ENCODE peak calls at places on chromosomes 4 and X, in five cellular contexts. C is neuronal stem cell, W is mesenchymal stem cell, F is H1, T is trophoblast cell. Y is an unnamed sample. For H3K9me3, the result is how much of the 10 kb centered on the place peaks cover.

GRCh38 chrX:105483011-105483410 is 262.5 kb upstream of the TEX13A start:
- DNase-seq in C (no peak), W (peak), F (no peak), T (no peak), Y (no peak)

GRCh38 chrX:49309401-49309981 is 6.0 kb downstream of the GAGE10 start:
- DNase-seq in C (no peak), W (peak), F (peak), T (no peak), Y (peak)

GRCh38 chr4:176034936-176035335 is 30.7 kb upstream of the WDR17 start:
- DNase-seq in C (no peak), W (no peak), F (no peak), T (no peak), Y (no peak)

GRCh38 chr4:10461091-10461849 is 4.0 kb upstream of the ZNF518B start:
- DNase-seq in C (peak), W (peak), F (no peak), T (peak), Y (peak)

GRCh38 chrX:22033818-22034217 is 1.7 kb downstream of the PHEX start:
- DNase-seq in C (no peak), W (no peak), F (no peak), T (no peak), Y (no peak)

GRCh38 chr4:119627267-119628190 is 1.1 kb downstream of the PDE5A start:
- DNase-seq in C (peak), W (peak), F (peak), T (peak), Y (peak)

GRCh38 chr4:139872274-139872673 is 206.7 kb downstream of the MGST2 start:
- DNase-seq in C (no peak), W (peak), F (no peak), T (peak), Y (no peak)

GRCh38 chr4:124177647-124178425 is 534.7 kb downstream of the ANKRD50 start:
- DNase-seq in C (no peak), W (peak), F (no peak), T (no peak), Y (no peak)

GRCh38 chr4:41196633-41197332 is 17.6 kb downstream of the APBB2 start:
- DNase-seq in C (no peak), W (no peak), F (no peak), T (no peak), Y (no peak)

GRCh38 chr4:103076777-103077347 is 301 bp upstream of the SLC9B2 start:
- DNase-seq in C (no peak), W (no peak), F (no peak), T (no peak), Y (no peak)

GRCh38 chr4:168585168-168586091 is 88.6 kb downstream of the PALLD start:
- DNase-seq in C (peak), W (peak), F (peak), T (peak), Y (peak)

GRCh38 chr4:41369680-41370079 is 113.0 kb downstream of the UCHL1 start:
- DNase-seq in C (no peak), W (peak), F (no peak), T (no peak), Y (no peak)

GRCh38 chrX:108167211-108167872 is 75.8 kb downstream of the ATG4A start:
- DNase-seq in C (no peak), W (peak), F (no peak), T (no peak), Y (no peak)

GRCh38 chrX:30580641-30581040 is 3.1 kb upstream of the TASL start:
- DNase-seq in C (no peak), W (no peak), F (no peak), T (peak), Y (no peak)

GRCh38 chr4:188680004-188680666 is 540.9 kb downstream of the TRIML1 start:
- DNase-seq in C (no peak), W (no peak), F (no peak), T (no peak), Y (no peak)

GRCh38 chr4:127852661-127853060 is 28.0 kb upstream of the PLK4 start:
- DNase-seq in C (no peak), W (no peak), F (no peak), T (no peak), Y (peak)

GRCh38 chrX:17828156-17828555 is 32.9 kb downstream of the RAI2 start:
- DNase-seq in C (no peak), W (no peak), F (no peak), T (no peak), Y (no peak)

GRCh38 chrX:14065800-14066199 is 36.1 kb upstream of the GEMIN8 start:
- DNase-seq in C (no peak), W (no peak), F (no peak), T (no peak), Y (no peak)

GRCh38 chrX:108735680-108736508 is 469 bp downstream of the IRS4 start:
- DNase-seq in C (no peak), W (peak), F (no peak), T (no peak), Y (no peak)

GRCh38 chr4:187744911-187745310 is 250.7 kb upstream of the ZFP42 start:
- DNase-seq in C (no peak), W (no peak), F (no peak), T (no peak), Y (no peak)

GRCh38 chr4:127783026-127783769 is 1.1 kb downstream of the HSPA4L start:
- DNase-seq in C (peak), W (peak), F (no peak), T (peak), Y (peak)

GRCh38 chrX:35626124-35626523 is 172.0 kb upstream of the MAGEB16 start:
- DNase-seq in C (no peak), W (no peak), F (no peak), T (no peak), Y (no peak)

GRCh38 chr4:7095611-7096155 is 27.8 kb upstream of the GRPEL1 start:
- DNase-seq in C (no peak), W (no peak), F (no peak), T (no peak), Y (no peak)

GRCh38 chr4:40628888-40629287 is 776 bp downstream of the RBM47 start:
- DNase-seq in C (no peak), W (no peak), F (no peak), T (no peak), Y (no peak)

GRCh38 chr4:133390198-133390855 is 241.2 kb downstream of the PCDH10 start:
- DNase-seq in C (no peak), W (no peak), F (no peak), T (no peak), Y (no peak)

GRCh38 chr4:182688081-182688480 is 229.1 kb downstream of the DCTD start:
- DNase-seq in C (no peak), W (no peak), F (no peak), T (no peak), Y (peak)

GRCh38 chr4:176261481-176261880 is 7.5 kb downstream of the ASB5 start:
- DNase-seq in C (no peak), W (peak), F (no peak), T (no peak), Y (no peak)

GRCh38 chr4:41318839-41319530 is 62.3 kb downstream of the UCHL1 start:
- DNase-seq in C (no peak), W (peak), F (no peak), T (peak), Y (no peak)

GRCh38 chr4:2796261-2797187 is 3.6 kb downstream of the SH3BP2 start:
- DNase-seq in C (no peak), W (peak), F (no peak), T (peak), Y (no peak)

GRCh38 chr4:166846939-166847338 is 387.4 kb downstream of the SPOCK3 start:
- DNase-seq in C (no peak), W (no peak), F (no peak), T (no peak), Y (no peak)

GRCh38 chrX:25206761-25207160 is 191.0 kb upstream of the ARX start:
- DNase-seq in C (no peak), W (no peak), F (no peak), T (peak), Y (no peak)

GRCh38 chr4:155426953-155427352 is 50.2 kb upstream of the MAP9 start:
- DNase-seq in C (no peak), W (no peak), F (peak), T (no peak), Y (peak)
- H3K9me3 ChIP-seq in C (under half), W (under half), F (under half), T (under half), Y (under half)

DNA sequence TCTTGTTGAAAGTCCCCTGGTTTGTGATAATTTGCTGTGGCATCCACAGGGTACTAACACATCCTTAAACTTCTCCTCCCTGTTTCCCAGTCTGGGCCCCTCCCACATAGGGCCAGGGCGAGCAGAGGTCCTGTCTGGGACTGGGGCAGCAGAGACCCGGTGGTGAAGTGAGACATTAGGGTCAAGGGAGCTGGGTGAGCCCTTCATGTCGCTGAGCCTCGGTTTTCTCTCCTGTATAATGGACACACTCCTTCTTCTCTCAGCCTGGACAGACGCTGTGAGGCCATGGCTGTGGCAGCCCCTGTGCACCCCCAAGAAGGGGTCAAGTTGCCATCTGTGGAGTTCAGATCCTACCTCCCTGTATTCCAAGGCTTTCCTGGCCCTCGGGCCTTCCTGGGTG is 33.0 kb upstream of the HMX1 start:
- DNase-seq in C (no peak), W (no peak), F (no peak), T (no peak), Y (no peak)
- H2BK12ac ChIP-seq in C (no peak), W (no peak), F (no peak), T (no peak), Y (no peak)

DNA sequence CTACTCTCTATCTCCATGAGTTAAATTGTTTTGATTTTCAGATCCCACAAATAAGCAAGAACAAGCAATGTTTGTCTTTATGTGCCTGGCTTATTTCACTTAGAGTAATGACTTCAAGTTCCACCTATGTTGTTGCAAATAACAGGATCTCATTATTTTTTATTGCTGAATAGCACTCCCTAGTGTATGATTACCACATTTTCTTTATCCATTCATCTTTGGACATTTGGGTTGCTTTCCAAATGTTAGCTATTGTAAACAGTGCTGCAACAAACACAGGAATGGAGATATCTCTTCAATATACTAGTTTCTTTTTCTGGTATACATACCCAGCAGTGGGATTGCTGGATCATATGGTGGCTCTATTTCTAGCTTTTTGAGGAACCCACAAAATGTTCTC is 136.0 kb downstream of the SLITRK2 start:
- DNase-seq in C (no peak), W (no peak), F (no peak), T (no peak), Y (no peak)
- H3K9me3 ChIP-seq in C (under half), W (under half), F (under half), T (under half), Y (under half)

DNA sequence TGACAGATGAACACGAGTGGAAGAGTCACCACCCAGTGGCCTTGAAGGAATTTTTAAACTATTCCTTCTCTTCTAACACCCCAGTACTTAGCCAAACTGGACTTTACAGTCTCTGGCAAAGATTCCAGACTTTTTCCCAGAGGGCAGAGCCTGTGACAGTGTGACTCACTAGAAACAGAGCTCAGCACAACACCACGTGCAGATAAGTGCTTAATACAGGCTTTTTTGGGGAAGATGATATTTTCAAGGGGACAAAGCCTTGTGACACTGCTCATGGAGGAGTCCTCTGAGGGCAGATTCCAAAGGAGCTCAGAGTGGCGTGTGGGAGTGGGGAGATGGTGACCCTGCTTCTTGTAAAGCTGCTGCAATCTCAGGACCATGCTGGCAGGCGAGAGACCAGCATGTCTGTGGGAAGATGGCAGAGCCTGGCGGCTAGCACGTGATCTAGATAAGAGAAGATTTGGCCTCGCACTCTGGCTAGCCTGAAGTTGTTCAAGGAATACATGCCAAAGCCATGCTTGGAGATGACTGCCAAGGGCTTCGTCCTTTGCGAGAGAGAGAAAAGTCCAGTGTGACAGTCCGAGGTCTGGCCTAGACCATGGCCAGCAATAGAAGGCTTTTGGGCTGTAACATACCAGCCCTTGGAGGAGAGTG is 2.4 kb downstream of the RAB33A start:
- DNase-seq in C (no peak), W (peak), F (no peak), T (peak), Y (no peak)
- H2BK12ac ChIP-seq in C (no peak), W (peak), F (no peak), T (peak), Y (no peak)

GRCh38 chrX:154369453-154370299 is 4.8 kb downstream of the FLNA start:
- DNase-seq in C (peak), W (peak), F (no peak), T (peak), Y (peak)
- H3K9me3 ChIP-seq in C (under half), W (under half), F (under half), T (under half), Y (under half)

DNA sequence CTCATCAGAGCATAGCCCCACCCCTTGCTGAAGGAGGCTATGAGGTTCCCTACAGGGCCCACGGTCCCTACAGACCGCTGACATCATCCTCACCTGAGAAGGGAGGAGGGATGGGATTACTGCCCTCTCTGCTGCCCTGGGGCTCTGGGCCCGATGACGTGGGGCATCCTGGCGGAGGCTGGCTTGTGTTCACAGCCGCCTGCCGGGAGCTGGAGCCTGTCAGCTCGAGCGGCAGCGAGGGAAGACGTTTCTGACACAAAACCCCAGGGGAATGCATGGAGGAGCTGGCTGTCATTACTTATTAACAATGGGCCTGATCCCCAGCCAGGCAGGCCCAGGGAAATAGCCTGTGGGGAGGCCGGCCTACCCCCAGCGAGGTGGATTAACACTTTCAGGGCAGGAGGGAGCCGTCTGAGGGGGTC is 106.6 kb upstream of the ATP6AP2 start:
- DNase-seq in C (peak), W (peak), F (peak), T (no peak), Y (peak)
- H2BK12ac ChIP-seq in C (no peak), W (peak), F (no peak), T (no peak), Y (no peak)

GRCh38 chr4:19205853-19206252 is 1045.9 kb upstream of the SLIT2 start:
- DNase-seq in C (no peak), W (no peak), F (no peak), T (no peak), Y (no peak)
- H3K9me3 ChIP-seq in C (under half), W (under half), F (under half), T (under half), Y (under half)

GRCh38 chrX:110987292-110987691 is 108.7 kb upstream of the PAK3 start:
- DNase-seq in C (no peak), W (no peak), F (no peak), T (no peak), Y (peak)

GRCh38 chrX:110989447-110989846 is 106.5 kb upstream of the PAK3 start:
- DNase-seq in C (no peak), W (no peak), F (no peak), T (no peak), Y (no peak)

GRCh38 chrX:110992611-110993010 is 103.4 kb upstream of the PAK3 start:
- DNase-seq in C (peak), W (peak), F (peak), T (peak), Y (peak)

GRCh38 chrX:110985470-110985869 is 110.5 kb upstream of the PAK3 start:
- DNase-seq in C (no peak), W (no peak), F (no peak), T (no peak), Y (no peak)

GRCh38 chrX:110989869-110990268 is 106.1 kb upstream of the PAK3 start:
- DNase-seq in C (no peak), W (no peak), F (no peak), T (no peak), Y (no peak)
- H2BK12ac ChIP-seq in C (no peak), W (no peak), F (no peak), T (no peak), Y (no peak)

DNA sequence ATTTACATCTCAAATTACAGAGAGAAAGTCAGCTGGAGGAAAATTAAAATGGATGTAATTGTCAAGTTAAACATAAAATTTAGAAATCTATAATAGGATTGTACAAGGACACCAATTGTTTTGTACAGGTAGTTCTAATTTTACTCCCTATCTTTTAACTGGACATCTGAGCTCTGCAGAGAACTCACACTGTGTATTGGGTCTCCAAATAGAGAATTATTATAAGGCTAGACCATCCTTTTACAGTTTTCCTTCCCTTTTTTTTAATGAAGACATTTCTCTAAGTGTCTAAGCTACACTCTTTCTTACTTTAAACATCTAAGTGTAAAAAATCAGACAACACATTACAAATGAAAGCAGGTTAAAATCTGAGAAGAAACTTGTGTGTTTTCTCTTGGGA is 78.4 kb upstream of the GC start:
- DNase-seq in C (no peak), W (no peak), F (no peak), T (no peak), Y (no peak)
- H3K9me3 ChIP-seq in C (under half), W (under half), F (half or more), T (under half), Y (under half)

GRCh38 chr4:111210576-111210975 is 587.7 kb upstream of the PITX2 start:
- DNase-seq in C (no peak), W (no peak), F (no peak), T (no peak), Y (no peak)
- H2BK12ac ChIP-seq in C (no peak), W (no peak), F (peak), T (no peak), Y (no peak)